ENCODE peak calls at places on chromosomes 12 and 14, in four cellular contexts. U is ovary, F is heart left ventricle, K is adrenal gland. C is an unnamed sample. For H3K4me1, the result is how much of the 10 kb centered on the place peaks cover.

GRCh38 chr14:58876613-58877012 is 238.9 kb downstream of the DACT1 start:
- DNase-seq in F (no peak), U (no peak), K (no peak), C (no peak)

GRCh38 chr12:66115083-66115600 is 15.4 kb downstream of the LLPH start:
- DNase-seq in F (no peak), K (no peak), U (no peak), C (no peak)

GRCh38 chr14:76117789-76118188 is 33.9 kb upstream of the GPATCH2L start:
- DNase-seq in K (no peak), F (no peak), U (no peak), C (no peak)

GRCh38 chr12:121903202-121903601 is 14.6 kb downstream of the PSMD9 start:
- DNase-seq in F (no peak), K (no peak), U (no peak), C (no peak)

GRCh38 chr12:49161092-49161795 is 27.6 kb downstream of the TUBA1A start:
- DNase-seq in F (no peak), K (no peak), U (no peak), C (no peak)

GRCh38 chr12:51897181-51897580 is 9.3 kb downstream of the ANKRD33 start:
- DNase-seq in F (peak), K (no peak), U (no peak), C (no peak)

GRCh38 chr12:104190151-104190550 is 25.4 kb upstream of the TXNRD1 start:
- DNase-seq in F (no peak), U (no peak), K (no peak), C (no peak)

GRCh38 chr14:99930420-99931274 is 134.6 kb upstream of the EVL start:
- DNase-seq in F (no peak), U (no peak), K (no peak), C (no peak)

GRCh38 chr12:127063339-127064090 is 1203.5 kb upstream of the TMEM132C start:
- DNase-seq in U (no peak), K (no peak), F (no peak), C (no peak)
- H3K4me1 ChIP-seq in U (under half), K (under half), F (under half), C (under half)

GRCh38 chr12:55039761-55040160 is 20.0 kb downstream of the NEUROD4 start:
- DNase-seq in F (no peak), U (no peak), K (no peak), C (no peak)

GRCh38 chr12:55041651-55042050 is 21.9 kb downstream of the NEUROD4 start:
- DNase-seq in K (no peak), U (no peak), F (no peak), C (no peak)

GRCh38 chr12:55034218-55034617 is 14.4 kb downstream of the NEUROD4 start:
- DNase-seq in F (no peak), U (no peak), K (no peak), C (no peak)

GRCh38 chr12:55037349-55037748 is 17.6 kb downstream of the NEUROD4 start:
- DNase-seq in U (no peak), K (no peak), F (no peak), C (no peak)

GRCh38 chr12:55036326-55036725 is 16.6 kb downstream of the NEUROD4 start:
- DNase-seq in F (no peak), U (no peak), K (no peak), C (no peak)
- H3K4me3 ChIP-seq in F (no peak), U (no peak), K (no peak), C (no peak)

GRCh38 chr12:3313066-3313465 is 177.9 kb upstream of the PRMT8 start:
- DNase-seq in U (no peak), F (no peak), K (no peak), C (no peak)
- TF ChIP-seq POLR2A in U (no peak), F (no peak), K (no peak), C (no peak)

GRCh38 chr12:122979908-122980191 is 631 bp upstream of the ARL6IP4 start:
- DNase-seq in F (no peak), U (no peak), K (no peak), C (no peak)
- H3K4me1 ChIP-seq in F (half or more), U (under half), K (half or more), C (under half)

GRCh38 chr12:106918746-106919145 is 37.0 kb upstream of the TMEM263 start:
- DNase-seq in U (no peak), F (no peak), K (no peak), C (no peak)
- H3K4me3 ChIP-seq in U (no peak), F (no peak), K (no peak), C (no peak)

DNA sequence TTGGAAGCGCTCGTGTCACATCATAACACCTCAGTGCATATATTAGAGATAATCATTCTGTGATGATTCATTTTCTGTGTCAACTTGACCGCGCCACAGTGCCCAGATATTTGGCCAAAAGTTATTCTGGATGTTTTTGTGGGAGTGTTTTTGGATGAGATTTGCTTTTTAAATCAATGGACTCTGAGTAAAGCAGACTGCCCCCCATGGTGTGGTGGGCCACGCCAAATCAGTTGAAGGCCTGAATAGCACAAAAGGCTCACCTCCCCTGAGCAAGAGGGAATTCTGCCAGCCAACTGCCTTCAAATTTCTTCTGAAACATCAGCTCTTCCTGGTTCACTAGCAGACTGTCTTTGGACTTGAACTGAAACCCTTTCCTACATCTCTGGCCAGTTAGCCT is 24.6 kb upstream of the MAP3K9 start:
- DNase-seq in K (no peak), U (no peak), F (no peak), C (no peak)
- TF ChIP-seq POLR2A in K (no peak), U (no peak), F (no peak), C (no peak)

GRCh38 chr14:69132513-69133181 is 20.3 kb downstream of the DCAF5 start:
- DNase-seq in U (no peak), K (no peak), F (no peak), C (no peak)

GRCh38 chr14:69138189-69138535 is 14.8 kb downstream of the DCAF5 start:
- DNase-seq in K (no peak), U (no peak), F (no peak), C (no peak)

GRCh38 chr14:69137456-69138188 is 15.3 kb downstream of the DCAF5 start:
- DNase-seq in K (no peak), F (no peak), U (no peak), C (no peak)

GRCh38 chr14:69133206-69134125 is 19.5 kb downstream of the DCAF5 start:
- DNase-seq in F (no peak), K (no peak), U (no peak), C (no peak)

DNA sequence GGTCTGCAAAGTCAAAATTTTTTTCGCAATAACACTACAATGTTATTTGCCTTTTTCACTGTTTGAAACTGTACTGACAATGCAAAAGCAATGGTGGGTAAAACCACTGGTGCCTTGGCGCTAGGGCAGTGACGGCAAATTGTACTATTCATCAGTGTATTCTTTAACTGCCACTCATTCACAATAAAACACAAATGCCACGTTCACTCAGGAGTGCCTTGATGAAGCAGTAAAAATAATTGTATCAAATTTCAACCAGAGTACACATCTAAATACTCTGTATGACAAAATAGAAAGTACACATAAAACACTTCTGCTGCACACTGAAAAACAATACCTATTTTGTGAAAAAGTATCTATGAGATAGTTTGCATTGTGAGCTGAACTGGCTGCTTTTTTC is 17.8 kb downstream of the DCAF5 start:
- DNase-seq in U (no peak), F (no peak), K (no peak), C (no peak)
- H3K4me1 ChIP-seq in U (under half), F (half or more), K (half or more), C (under half)

DNA sequence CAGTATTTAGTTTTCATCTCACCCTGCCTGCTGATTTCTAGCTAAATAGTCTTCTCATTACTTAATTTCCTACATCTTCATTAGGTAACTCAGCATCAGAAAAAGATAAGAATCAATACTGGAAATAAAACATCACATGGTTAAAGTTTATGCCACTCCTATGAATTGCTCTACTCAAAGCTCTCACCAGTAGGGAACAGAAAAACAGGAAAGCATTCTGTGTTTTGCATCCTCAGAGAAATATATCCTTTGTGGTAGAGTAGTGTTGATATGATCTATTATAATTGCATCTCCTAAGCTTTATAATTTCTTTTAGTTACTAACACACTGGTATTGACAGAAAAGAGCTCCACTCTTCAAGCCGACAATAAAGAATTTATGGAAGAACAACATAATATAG is 9.9 kb downstream of the CPNE8 start:
- DNase-seq in K (no peak), F (no peak), U (no peak), C (no peak)
- H3K4me3 ChIP-seq in K (no peak), F (no peak), U (no peak), C (no peak)

DNA sequence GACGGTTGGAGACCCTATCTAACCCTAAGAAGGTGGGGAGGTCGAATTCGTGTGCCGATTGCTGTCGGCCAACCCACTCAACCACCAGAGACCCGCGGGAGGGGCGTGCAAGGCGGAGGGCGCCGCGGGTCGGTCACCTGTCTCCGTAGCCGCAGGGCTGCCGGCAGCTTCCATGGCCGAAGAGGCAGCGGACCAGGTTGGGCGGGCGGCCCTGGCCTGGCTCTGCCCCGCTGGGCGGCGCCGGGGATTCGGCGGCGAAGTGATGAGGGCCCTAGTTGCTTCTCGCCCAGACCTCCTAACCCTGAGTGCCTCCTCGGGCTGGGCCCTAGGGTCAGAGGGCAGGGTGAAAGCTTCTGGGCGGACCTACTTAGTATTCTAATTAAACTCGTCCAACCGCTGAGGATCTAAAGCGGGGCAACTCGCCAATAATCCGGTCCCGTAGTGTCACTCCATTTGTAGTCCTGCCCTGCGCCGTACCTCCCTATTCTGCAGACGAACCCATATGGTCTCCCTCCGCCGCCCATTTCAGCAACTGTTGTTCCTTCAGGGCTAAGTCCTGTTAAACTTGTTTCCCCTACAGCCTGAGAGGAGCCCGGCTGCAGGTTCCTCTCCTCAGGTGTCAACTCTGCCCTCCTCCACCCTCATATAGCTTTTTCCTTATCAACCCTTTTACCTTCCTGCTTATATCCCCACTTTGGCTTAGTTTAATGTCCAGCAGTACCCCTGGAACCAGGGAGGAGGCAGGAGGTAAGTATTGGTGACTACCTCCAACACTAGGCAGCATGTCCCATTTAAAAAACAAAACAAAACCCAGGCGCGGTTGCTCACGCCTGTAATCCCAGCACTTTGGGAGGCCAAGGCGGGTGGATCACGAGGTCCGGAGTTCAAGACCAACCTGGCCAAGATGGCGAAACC is at the start of gene PYM1:
- DNase-seq in U (peak), K (peak), F (peak), C (peak)
- TF ChIP-seq POLR2A in U (peak), K (no peak), F (peak), C (peak)

GRCh38 chr12:132818562-132818961 is 10.1 kb downstream of the GOLGA3 start:
- DNase-seq in U (no peak), K (no peak), F (no peak), C (no peak)

GRCh38 chr12:132814232-132814631 is 14.4 kb downstream of the GOLGA3 start:
- DNase-seq in K (no peak), F (no peak), U (no peak), C (no peak)

GRCh38 chr12:132807295-132808222 is 21.1 kb downstream of the GOLGA3 start:
- DNase-seq in K (no peak), U (no peak), F (no peak), C (no peak)

GRCh38 chr12:132812631-132813305 is 15.9 kb downstream of the GOLGA3 start:
- DNase-seq in U (no peak), K (no peak), F (no peak), C (no peak)

DNA sequence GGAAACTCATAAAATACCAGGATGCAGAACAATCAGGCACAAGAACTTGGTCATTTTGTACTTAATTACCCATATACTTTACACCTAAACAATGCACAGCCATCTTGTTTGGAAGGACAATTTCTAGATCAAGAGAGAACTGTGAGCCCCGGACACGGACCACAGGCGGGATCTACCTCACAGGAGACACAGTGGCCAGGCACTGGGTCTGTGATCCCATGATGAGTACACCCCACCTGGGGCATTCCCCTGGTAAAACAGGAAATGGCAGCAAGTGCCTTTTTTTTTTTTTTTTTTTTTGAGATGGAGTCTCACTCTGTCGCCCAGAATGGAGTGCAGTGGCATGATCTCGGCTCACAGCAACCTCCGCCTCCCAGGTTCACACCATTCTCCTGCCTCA is 15.2 kb downstream of the GOLGA3 start:
- DNase-seq in F (no peak), U (no peak), K (no peak), C (no peak)
- H3K4me1 ChIP-seq in F (under half), U (under half), K (under half), C (under half)